ENCODE peak calls at places on chromosome 5, in eight cellular contexts. X is RWPE2, U is stomach, V is A549, A is GM13976, O is neural crest cell, R is GM12865, P is adrenal gland. S is an unnamed sample.

GRCh38 chr5:1487079-1487764 is 36.5 kb downstream of the LPCAT1 start:
- DNase-seq in X (no peak), U (no peak), V (no peak), A (no peak), O (no peak), R (no peak), P (no peak), S (no peak)

GRCh38 chr5:95723632-95724369 is 7.3 kb upstream of the RHOBTB3 start:
- DNase-seq in X (no peak), U (peak; percentile 41), V (no peak), A (no peak), O (no peak), R (no peak), P (no peak), S (peak; percentile 46)

GRCh38 chr5:139262414-139263139 is 31.0 kb upstream of the MATR3 start:
- DNase-seq in X (peak; percentile 81), U (peak; percentile 86), V (peak; percentile 89), A (peak; percentile 78), O (peak; percentile 64), R (peak; percentile 83), P (peak; percentile 87), S (peak; percentile 87)

GRCh38 chr5:82164957-82165698 is 113.0 kb downstream of the RPS23 start:
- DNase-seq in X (no peak), U (no peak), V (peak; percentile 86), A (no peak), O (no peak), R (no peak), P (no peak), S (peak; percentile 22)

GRCh38 chr5:161105563-161105962 is 253.6 kb upstream of the ATP10B start:
- DNase-seq in X (no peak), U (no peak), V (no peak), A (no peak), O (no peak), R (no peak), P (no peak), S (no peak)

GRCh38 chr5:181241393-181241975 is 2.2 kb downstream of the RACK1 start:
- DNase-seq in X (no peak), U (no peak), V (peak; percentile 64), A (peak; percentile 41), O (no peak), R (peak; percentile 73), P (no peak), S (peak; percentile 82)

GRCh38 chr5:180111273-180111695 is 39.7 kb upstream of the RNF130 start:
- DNase-seq in X (peak; percentile 64), U (no peak), V (no peak), A (no peak), O (no peak), R (no peak), P (no peak), S (no peak)

GRCh38 chr5:151295801-151296477 is 7.6 kb downstream of the SLC36A3 start:
- DNase-seq in X (no peak), U (no peak), V (no peak), A (no peak), O (no peak), R (no peak), P (no peak), S (no peak)

GRCh38 chr5:9771079-9771478 is 140.9 kb upstream of the TAS2R1 start:
- DNase-seq in X (no peak), U (no peak), V (no peak), A (no peak), O (no peak), R (no peak), P (no peak), S (no peak)

GRCh38 chr5:176915906-176916305 is 16.8 kb upstream of the HK3 start:
- DNase-seq in X (no peak), U (no peak), V (no peak), A (no peak), O (no peak), R (no peak), P (no peak), S (no peak)

GRCh38 chr5:138944527-138945322 is 69.6 kb upstream of the LRRTM2 start:
- DNase-seq in X (no peak), U (peak; percentile 19), V (no peak), A (peak; percentile 34), O (no peak), R (no peak), P (no peak), S (no peak)

GRCh38 chr5:102561894-102562760 is 63.3 kb upstream of the SLCO6A1 start:
- DNase-seq in X (no peak), U (no peak), V (peak; percentile 39), A (no peak), O (peak; percentile 28), R (peak; percentile 57), P (no peak), S (no peak)

GRCh38 chr5:167587768-167588167 is 703.7 kb upstream of the WWC1 start:
- DNase-seq in X (no peak), U (no peak), V (peak; percentile 56), A (no peak), O (peak; percentile 14), R (no peak), P (no peak), S (peak; percentile 26)

GRCh38 chr5:175418252-175418651 is 25.7 kb downstream of the DRD1 start:
- DNase-seq in X (no peak), U (no peak), V (no peak), A (no peak), O (no peak), R (no peak), P (no peak), S (no peak)

DNA sequence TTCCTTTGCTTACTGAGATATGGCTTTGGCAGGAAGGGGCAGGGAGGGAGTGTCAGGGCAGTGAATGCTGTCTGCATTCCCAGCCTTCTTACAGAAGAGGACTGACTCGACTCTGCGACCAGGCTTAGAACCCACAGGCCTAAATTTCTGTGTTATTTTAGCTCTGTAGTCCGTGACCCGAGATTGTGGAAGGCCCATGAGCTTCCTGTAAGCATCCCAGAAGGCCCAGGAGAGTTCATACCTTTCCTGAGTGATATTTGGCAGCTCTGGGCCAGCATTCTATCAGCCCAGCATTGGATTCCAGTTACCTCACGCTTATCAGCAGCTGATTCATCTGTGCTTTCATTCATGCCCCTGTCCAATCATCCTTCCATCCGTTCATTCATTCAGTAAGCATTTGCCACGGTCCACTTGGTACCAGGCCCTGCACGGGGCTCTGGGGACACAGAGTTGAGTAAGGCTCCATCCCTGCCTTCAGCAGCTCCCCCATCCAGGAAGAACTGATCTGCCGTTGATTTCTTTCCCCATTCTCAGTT is 28.2 kb upstream of the RPL26L1 start:
- DNase-seq in X (no peak), U (no peak), V (peak; percentile 89), A (no peak), O (no peak), R (peak; percentile 54), P (no peak), S (peak; percentile 90)
- TF ChIP-seq CTCF in X (no peak), U (no peak), V (no peak), A (no peak), O (no peak), R (no peak), P (no peak), S (no peak)

DNA sequence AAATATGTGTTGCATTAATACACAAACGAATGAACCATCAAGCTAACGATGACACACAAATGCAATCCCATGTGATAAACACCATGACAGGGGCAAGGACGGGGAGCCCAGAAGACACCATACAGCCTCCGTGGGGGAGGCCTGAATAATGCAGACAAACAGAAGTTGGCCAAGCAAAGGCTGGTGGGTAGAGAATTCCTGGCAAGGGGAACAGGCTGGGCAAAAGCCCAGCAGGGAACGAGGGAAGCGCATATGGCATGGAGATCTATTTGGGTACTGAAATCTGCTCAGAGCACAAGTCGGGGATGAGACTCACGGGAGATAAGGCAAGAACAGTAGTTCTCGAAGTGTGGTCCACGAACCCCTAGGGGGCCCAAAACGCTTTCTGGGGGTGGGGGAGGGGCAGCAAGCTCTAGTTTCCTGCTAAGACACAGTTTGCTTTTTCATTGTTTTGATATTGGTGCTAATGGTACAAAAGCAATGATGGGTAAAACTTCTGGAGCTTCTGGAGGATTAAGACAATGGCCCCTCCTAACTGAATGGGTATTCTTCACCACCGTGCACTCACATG is 42.9 kb upstream of the FBXW11 start:
- DNase-seq in X (no peak), U (no peak), V (no peak), A (no peak), O (no peak), R (no peak), P (no peak), S (no peak)
- TF ChIP-seq CTCF in X (no peak), U (no peak), V (no peak), A (no peak), O (no peak), R (no peak), P (no peak), S (peak; percentile 18)

DNA sequence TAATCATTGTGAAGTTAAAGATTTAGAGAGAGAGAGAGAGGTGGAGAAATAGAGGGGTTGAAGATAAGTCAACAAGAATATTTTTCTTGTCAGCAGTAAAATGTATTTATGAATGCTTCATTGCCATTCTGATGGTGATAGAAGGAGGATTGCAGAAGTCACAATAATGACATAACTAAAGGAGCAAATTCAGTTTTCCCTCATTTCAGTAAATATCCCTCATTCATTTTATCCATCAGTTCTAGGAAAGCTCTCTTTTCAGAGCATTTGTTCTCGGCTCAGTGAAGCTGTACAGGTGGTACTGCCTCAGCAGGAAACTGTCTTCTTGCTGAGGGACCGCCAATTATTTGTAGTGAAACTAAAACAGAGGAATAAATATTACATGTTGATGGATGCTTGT is 681.4 kb downstream of the CETN3 start:
- DNase-seq in X (no peak), U (no peak), V (no peak), A (no peak), O (no peak), R (no peak), P (no peak), S (no peak)
- TF ChIP-seq CTCF in X (no peak), U (no peak), V (no peak), A (no peak), O (no peak), R (no peak), P (no peak), S (no peak)

GRCh38 chr5:16675747-16676255 is 59.0 kb upstream of the RETREG1 start:
- DNase-seq in X (no peak), U (no peak), V (no peak), A (no peak), O (no peak), R (no peak), P (no peak), S (no peak)

GRCh38 chr5:16679198-16679597 is 62.4 kb upstream of the RETREG1 start:
- DNase-seq in X (no peak), U (no peak), V (no peak), A (no peak), O (no peak), R (no peak), P (no peak), S (no peak)

GRCh38 chr5:16673241-16673998 is 56.6 kb upstream of the RETREG1 start:
- DNase-seq in X (no peak), U (no peak), V (no peak), A (no peak), O (no peak), R (no peak), P (no peak), S (no peak)

GRCh38 chr5:16671208-16671607 is 54.4 kb upstream of the RETREG1 start:
- DNase-seq in X (no peak), U (no peak), V (no peak), A (no peak), O (no peak), R (no peak), P (no peak), S (no peak)

DNA sequence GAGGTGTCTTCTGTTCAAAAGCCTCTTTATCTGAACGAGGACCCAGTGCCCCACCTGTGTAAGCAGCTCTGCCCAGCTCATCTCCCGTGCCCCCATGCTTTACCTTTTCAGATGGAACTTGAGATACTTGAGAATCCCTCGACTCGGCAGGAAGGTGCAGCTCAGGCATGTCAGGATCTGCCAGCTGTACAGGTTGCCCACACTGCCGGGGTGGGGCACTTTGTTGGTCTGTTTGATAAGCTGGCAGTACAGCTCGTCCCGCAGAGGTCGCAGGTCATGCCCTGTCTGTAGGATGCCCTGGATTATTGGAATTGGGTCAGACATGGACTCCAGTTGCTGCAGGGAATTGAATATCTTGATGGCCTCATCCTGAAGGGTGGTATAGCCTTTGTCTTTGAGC is 58.0 kb upstream of the RETREG1 start:
- DNase-seq in X (peak; percentile 70), U (peak; percentile 39), V (no peak), A (no peak), O (no peak), R (no peak), P (no peak), S (no peak)
- TF ChIP-seq CTCF in X (no peak), U (no peak), V (no peak), A (no peak), O (no peak), R (no peak), P (no peak), S (no peak)